ENCODE peak calls at places on chromosomes 2 and 18, in five cellular contexts. One of them, this sample, is unnamed.

GRCh38 chr2:26945991-26946750 is 24.3 kb upstream of the MAPRE3 start:
- DNase-seq in GM23248: no peak
- DNase-seq in colonic mucosa: no peak
- DNase-seq in transverse colon: no peak
- DNase-seq in CD8-positive, alpha-beta T cell: no peak
- DNase-seq in this sample: no peak

GRCh38 chr18:54608008-54608642 is 17.1 kb downstream of the DYNAP start:
- DNase-seq in transverse colon: no peak
- DNase-seq in CD8-positive, alpha-beta T cell: no peak
- DNase-seq in GM23248: peak; percentile 19
- DNase-seq in colonic mucosa: no peak
- DNase-seq in this sample: no peak

GRCh38 chr2:179340678-179341077 is 76.0 kb upstream of the SESTD1 start:
- DNase-seq in colonic mucosa: no peak
- DNase-seq in GM23248: peak; percentile 65
- DNase-seq in CD8-positive, alpha-beta T cell: no peak
- DNase-seq in transverse colon: no peak
- DNase-seq in this sample: peak; percentile 36

GRCh38 chr2:122737429-122738077 is 982.1 kb downstream of the TSN start:
- DNase-seq in colonic mucosa: no peak
- DNase-seq in CD8-positive, alpha-beta T cell: no peak
- DNase-seq in GM23248: peak; percentile 15
- DNase-seq in transverse colon: no peak
- DNase-seq in this sample: no peak

GRCh38 chr2:39685135-39685534 is 19.4 kb downstream of the TMEM178A start:
- DNase-seq in GM23248: no peak
- DNase-seq in CD8-positive, alpha-beta T cell: no peak
- DNase-seq in transverse colon: no peak
- DNase-seq in colonic mucosa: no peak
- DNase-seq in this sample: no peak

GRCh38 chr2:170155022-170155722 is 22.8 kb upstream of the MYO3B start:
- DNase-seq in GM23248: peak; percentile 60
- DNase-seq in CD8-positive, alpha-beta T cell: no peak
- DNase-seq in transverse colon: no peak
- DNase-seq in colonic mucosa: no peak
- DNase-seq in this sample: no peak

GRCh38 chr2:11050565-11050964 is 104.7 kb upstream of the SLC66A3 start:
- DNase-seq in CD8-positive, alpha-beta T cell: no peak
- DNase-seq in colonic mucosa: no peak
- DNase-seq in transverse colon: no peak
- DNase-seq in GM23248: no peak
- DNase-seq in this sample: no peak

GRCh38 chr2:74877376-74877775 is 43.4 kb downstream of the HK2 start:
- DNase-seq in colonic mucosa: no peak
- DNase-seq in CD8-positive, alpha-beta T cell: no peak
- DNase-seq in transverse colon: no peak
- DNase-seq in GM23248: no peak
- DNase-seq in this sample: no peak

GRCh38 chr2:132465917-132466316 is 49.3 kb downstream of the GPR39 start:
- DNase-seq in transverse colon: no peak
- DNase-seq in GM23248: peak; percentile 40
- DNase-seq in CD8-positive, alpha-beta T cell: no peak
- DNase-seq in colonic mucosa: no peak
- DNase-seq in this sample: no peak

GRCh38 chr18:61127714-61128485 is 205.3 kb upstream of the CDH20 start:
- DNase-seq in CD8-positive, alpha-beta T cell: no peak
- DNase-seq in GM23248: no peak
- DNase-seq in transverse colon: no peak
- DNase-seq in colonic mucosa: no peak
- DNase-seq in this sample: no peak

GRCh38 chr2:145813481-145813880 is 1293.6 kb upstream of the ZEB2 start:
- DNase-seq in colonic mucosa: no peak
- DNase-seq in CD8-positive, alpha-beta T cell: no peak
- DNase-seq in transverse colon: no peak
- DNase-seq in GM23248: no peak
- DNase-seq in this sample: no peak

GRCh38 chr18:63550068-63550467 is 7.9 kb downstream of the SERPINB12 start:
- DNase-seq in transverse colon: no peak
- DNase-seq in colonic mucosa: no peak
- DNase-seq in CD8-positive, alpha-beta T cell: no peak
- DNase-seq in GM23248: no peak
- DNase-seq in this sample: no peak

GRCh38 chr2:88053301-88053700 is 2.3 kb downstream of the KRCC1 start:
- DNase-seq in transverse colon: no peak
- DNase-seq in colonic mucosa: no peak
- DNase-seq in CD8-positive, alpha-beta T cell: no peak
- DNase-seq in GM23248: peak; percentile 73
- DNase-seq in this sample: no peak

GRCh38 chr2:200130762-200131166 is 175.4 kb downstream of the MAIP1 start:
- DNase-seq in colonic mucosa: no peak
- DNase-seq in transverse colon: no peak
- DNase-seq in GM23248: peak; percentile 7
- DNase-seq in CD8-positive, alpha-beta T cell: no peak
- DNase-seq in this sample: no peak

GRCh38 chr2:218125095-218125494 is 733 bp upstream of the CXCR2 start:
- DNase-seq in colonic mucosa: no peak
- DNase-seq in CD8-positive, alpha-beta T cell: no peak
- DNase-seq in transverse colon: no peak
- DNase-seq in GM23248: no peak
- DNase-seq in this sample: no peak

GRCh38 chr2:160924936-160925353 is 235.3 kb upstream of the TANK start:
- DNase-seq in CD8-positive, alpha-beta T cell: no peak
- DNase-seq in GM23248: no peak
- DNase-seq in transverse colon: no peak
- DNase-seq in colonic mucosa: no peak
- DNase-seq in this sample: no peak

GRCh38 chr2:7394195-7394594 is 477.0 kb downstream of the RNF144A start:
- DNase-seq in colonic mucosa: no peak
- DNase-seq in transverse colon: no peak
- DNase-seq in GM23248: no peak
- DNase-seq in CD8-positive, alpha-beta T cell: no peak
- DNase-seq in this sample: no peak

GRCh38 chr18:72605350-72605749 is 61.2 kb upstream of the CBLN2 start:
- DNase-seq in transverse colon: no peak
- DNase-seq in colonic mucosa: no peak
- DNase-seq in GM23248: no peak
- DNase-seq in CD8-positive, alpha-beta T cell: no peak
- DNase-seq in this sample: no peak

DNA sequence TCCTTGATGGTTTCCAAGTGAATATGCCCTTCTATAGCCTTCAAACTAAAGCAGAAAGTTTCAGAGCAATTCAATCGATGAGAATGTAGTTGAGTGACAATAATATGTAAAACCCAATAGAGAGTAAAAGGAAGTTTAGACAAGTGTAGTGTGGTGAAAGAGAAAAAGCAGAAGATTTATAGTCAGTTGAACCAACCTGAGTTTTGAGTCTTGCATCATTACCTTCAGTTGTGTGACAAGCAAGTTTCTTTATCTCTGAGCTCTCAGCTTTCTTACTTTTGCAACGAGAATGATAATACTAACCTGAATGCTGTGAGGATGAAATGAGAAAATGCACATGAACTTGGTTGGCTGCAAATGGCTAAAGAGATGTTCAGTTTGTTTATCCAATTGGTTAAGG is 40.6 kb upstream of the TMEM247 start:
- DNase-seq in transverse colon: no peak
- DNase-seq in CD8-positive, alpha-beta T cell: no peak
- DNase-seq in GM23248: no peak
- DNase-seq in colonic mucosa: no peak
- DNase-seq in this sample: no peak
- H3K27ac ChIP-seq in transverse colon: no peak overlapping the region
- H3K27ac ChIP-seq in CD8-positive, alpha-beta T cell: no peak overlapping the region
- H3K27ac ChIP-seq in GM23248: no peak overlapping the region
- H3K27ac ChIP-seq in colonic mucosa: no peak overlapping the region
- H3K27ac ChIP-seq in this sample: no peak overlapping the region

DNA sequence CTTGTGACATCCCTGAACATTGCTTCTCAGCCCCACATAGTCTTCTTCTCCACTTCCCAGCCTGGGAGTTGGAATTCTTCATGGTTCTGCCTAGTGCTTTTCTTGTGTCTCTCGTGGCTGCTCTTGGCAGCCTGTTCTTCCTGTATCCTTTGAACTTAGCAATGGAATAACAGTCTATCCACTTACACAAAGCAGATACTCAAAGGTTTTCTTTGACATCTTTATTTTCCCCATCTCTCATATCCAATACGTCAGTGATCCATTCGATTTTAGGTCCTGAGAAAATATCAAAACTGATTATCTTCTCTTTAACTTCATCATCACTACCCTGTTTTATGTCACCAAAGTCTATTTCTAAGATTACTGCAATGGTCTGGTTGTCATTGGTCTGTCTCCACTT is 1091.2 kb upstream of the PIK3C3 start:
- DNase-seq in transverse colon: no peak
- DNase-seq in CD8-positive, alpha-beta T cell: no peak
- DNase-seq in colonic mucosa: no peak
- DNase-seq in GM23248: no peak
- DNase-seq in this sample: no peak
- H3K27ac ChIP-seq in transverse colon: no peak overlapping the region
- H3K27ac ChIP-seq in CD8-positive, alpha-beta T cell: no peak overlapping the region
- H3K27ac ChIP-seq in colonic mucosa: no peak overlapping the region
- H3K27ac ChIP-seq in GM23248: no peak overlapping the region
- H3K27ac ChIP-seq in this sample: no peak overlapping the region

GRCh38 chr18:725641-726040 is 13.2 kb upstream of the ENOSF1 start:
- DNase-seq in GM23248: no peak
- DNase-seq in transverse colon: no peak
- DNase-seq in colonic mucosa: no peak
- DNase-seq in CD8-positive, alpha-beta T cell: no peak
- DNase-seq in this sample: no peak
- H3K27ac ChIP-seq in GM23248: no peak overlapping the region
- H3K27ac ChIP-seq in transverse colon: no peak overlapping the region
- H3K27ac ChIP-seq in colonic mucosa: no peak overlapping the region
- H3K27ac ChIP-seq in CD8-positive, alpha-beta T cell: no peak overlapping the region
- H3K27ac ChIP-seq in this sample: no peak overlapping the region

DNA sequence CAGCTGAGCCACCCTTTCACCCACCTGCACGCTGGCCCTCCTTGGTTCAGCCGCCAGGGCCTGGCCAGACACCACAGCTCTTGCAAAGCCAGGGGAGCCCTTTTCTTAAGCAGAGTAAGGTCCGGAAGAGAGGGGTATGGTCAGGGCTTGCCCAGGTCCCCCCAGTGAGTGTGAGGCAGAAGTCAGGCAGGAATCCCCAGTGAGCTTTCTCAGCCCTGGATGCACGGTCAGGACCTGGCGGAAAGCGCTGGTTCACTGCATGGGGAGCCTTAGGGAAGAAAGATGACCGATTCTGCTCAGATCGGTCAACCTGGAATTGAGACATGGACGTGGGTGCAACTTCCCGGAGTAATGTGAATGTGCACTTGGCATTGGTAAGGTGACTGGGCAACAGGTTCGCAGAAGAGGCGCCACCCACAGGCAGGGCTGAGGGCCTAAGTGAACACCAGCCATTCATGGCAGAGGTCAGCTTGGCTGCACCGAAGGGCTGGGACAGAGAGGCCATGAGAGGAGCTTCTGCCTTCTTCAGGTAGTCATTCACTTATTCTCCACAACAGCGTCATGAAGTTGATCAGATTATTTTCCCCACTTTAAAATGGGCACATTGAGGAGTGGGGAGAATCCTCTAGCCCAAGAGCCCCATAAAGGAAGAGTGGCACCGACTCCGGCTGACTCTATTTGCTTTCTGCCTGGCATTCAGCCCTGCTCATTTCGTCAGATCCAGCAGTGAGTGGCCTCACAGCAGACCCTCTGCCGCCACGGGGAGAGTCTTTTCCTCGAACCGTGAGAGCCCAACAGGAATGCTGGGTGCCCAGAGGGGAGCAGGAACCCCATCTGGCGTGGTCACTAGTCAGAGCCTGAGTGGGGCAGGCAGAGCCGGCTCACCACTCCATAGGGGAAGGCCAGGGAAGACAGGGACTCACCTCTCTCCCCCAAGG is 35.8 kb downstream of the SCTR start:
- DNase-seq in colonic mucosa: no peak
- DNase-seq in GM23248: no peak
- DNase-seq in transverse colon: no peak
- DNase-seq in CD8-positive, alpha-beta T cell: no peak
- DNase-seq in this sample: no peak
- H3K27ac ChIP-seq in colonic mucosa: peak overlapping the region; percentile 47
- H3K27ac ChIP-seq in GM23248: no peak overlapping the region
- H3K27ac ChIP-seq in transverse colon: peak overlapping the region; percentile 68
- H3K27ac ChIP-seq in CD8-positive, alpha-beta T cell: no peak overlapping the region
- H3K27ac ChIP-seq in this sample: no peak overlapping the region

GRCh38 chr18:71105078-71105819 is 816.4 kb downstream of the SOCS6 start:
- DNase-seq in CD8-positive, alpha-beta T cell: no peak
- DNase-seq in colonic mucosa: no peak
- DNase-seq in GM23248: peak; percentile 65
- DNase-seq in transverse colon: no peak
- DNase-seq in this sample: no peak
- H3K27ac ChIP-seq in CD8-positive, alpha-beta T cell: no peak overlapping the region
- H3K27ac ChIP-seq in colonic mucosa: no peak overlapping the region
- H3K27ac ChIP-seq in GM23248: peak overlapping the region; percentile 82
- H3K27ac ChIP-seq in transverse colon: no peak overlapping the region
- H3K27ac ChIP-seq in this sample: peak overlapping the region; percentile 9

DNA sequence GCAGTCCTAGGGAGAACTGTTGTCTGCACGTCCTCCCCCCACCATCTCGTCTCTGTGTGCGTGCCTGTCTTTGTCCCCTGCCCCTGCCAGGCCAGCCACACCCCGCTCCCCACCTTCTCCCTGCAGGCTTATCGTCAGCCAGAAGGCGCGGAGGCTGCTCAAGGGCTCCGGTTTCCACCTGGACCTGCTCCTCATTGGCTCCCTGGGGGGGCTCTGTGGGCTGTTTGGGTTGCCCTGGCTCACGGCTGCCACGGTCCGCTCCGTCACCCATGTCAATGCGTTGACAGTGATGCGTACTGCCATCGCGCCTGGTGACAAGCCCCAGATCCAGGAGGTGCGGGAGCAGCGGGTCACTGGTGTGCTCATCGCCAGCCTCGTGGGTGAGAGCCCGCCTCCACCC is 11.9 kb downstream of the SLC4A3 start:
- DNase-seq in colonic mucosa: no peak
- DNase-seq in GM23248: no peak
- DNase-seq in CD8-positive, alpha-beta T cell: no peak
- DNase-seq in transverse colon: no peak
- DNase-seq in this sample: no peak
- H3K27ac ChIP-seq in colonic mucosa: no peak overlapping the region
- H3K27ac ChIP-seq in GM23248: no peak overlapping the region
- H3K27ac ChIP-seq in CD8-positive, alpha-beta T cell: no peak overlapping the region
- H3K27ac ChIP-seq in transverse colon: no peak overlapping the region
- H3K27ac ChIP-seq in this sample: no peak overlapping the region

GRCh38 chr2:2648094-2648493 is 317.0 kb upstream of the MYT1L start:
- DNase-seq in GM23248: no peak
- DNase-seq in transverse colon: no peak
- DNase-seq in CD8-positive, alpha-beta T cell: no peak
- DNase-seq in colonic mucosa: no peak
- DNase-seq in this sample: no peak
- H3K27ac ChIP-seq in GM23248: no peak overlapping the region
- H3K27ac ChIP-seq in transverse colon: no peak overlapping the region
- H3K27ac ChIP-seq in CD8-positive, alpha-beta T cell: no peak overlapping the region
- H3K27ac ChIP-seq in colonic mucosa: no peak overlapping the region
- H3K27ac ChIP-seq in this sample: no peak overlapping the region

DNA sequence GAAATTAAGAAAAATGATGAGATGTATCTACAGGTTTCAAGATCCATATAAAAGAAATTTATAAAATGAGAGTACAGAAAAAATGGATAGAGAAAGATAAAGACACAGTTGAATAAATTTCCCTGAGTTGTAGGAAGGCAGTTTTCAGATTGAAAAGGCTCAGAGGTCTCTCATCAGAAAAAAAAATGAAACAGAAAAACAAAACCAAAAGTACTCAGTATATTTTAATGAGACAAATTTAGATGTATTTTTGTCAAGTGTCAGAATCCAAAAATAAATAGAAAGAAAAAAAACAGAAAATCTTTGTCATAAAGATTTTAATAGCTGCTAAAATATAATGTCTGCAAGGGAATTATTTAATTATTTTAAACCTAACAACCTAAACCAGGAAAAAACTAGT is 520.5 kb downstream of the KCNJ3 start:
- DNase-seq in GM23248: no peak
- DNase-seq in colonic mucosa: no peak
- DNase-seq in CD8-positive, alpha-beta T cell: no peak
- DNase-seq in transverse colon: no peak
- DNase-seq in this sample: no peak
- H3K27ac ChIP-seq in GM23248: no peak overlapping the region
- H3K27ac ChIP-seq in colonic mucosa: no peak overlapping the region
- H3K27ac ChIP-seq in CD8-positive, alpha-beta T cell: no peak overlapping the region
- H3K27ac ChIP-seq in transverse colon: no peak overlapping the region
- H3K27ac ChIP-seq in this sample: no peak overlapping the region